ENCODE peak calls at places on chromosome 5, in ten cellular contexts. R is suprapubic skin, A is heart left ventricle, F is K562, K is tibial artery, U is body of pancreas, D is vagina, W is pancreas, G is spleen, S is neural progenitor cell. X is an unnamed sample. For H3K9me3, the result is how much of the 10 kb centered on the place peaks cover.

GRCh38 chr5:57441557-57441956 is 41.1 kb downstream of the ACTBL2 start:
- DNase-seq in S (no peak), W (no peak), K (no peak), F (peak), G (no peak), R (no peak), U (no peak), D (no peak), A (no peak), X (no peak)

GRCh38 chr5:169547508-169547907 is 36.1 kb upstream of the SPDL1 start:
- DNase-seq in K (peak), S (no peak), W (no peak), A (no peak), F (no peak), R (no peak), U (no peak), G (no peak), D (no peak), X (no peak)

GRCh38 chr5:168128556-168128955 is 162.9 kb upstream of the WWC1 start:
- DNase-seq in W (no peak), A (no peak), R (no peak), K (no peak), D (no peak), U (peak), F (no peak), G (no peak), S (no peak), X (no peak)

GRCh38 chr5:118703241-118703640 is 285.1 kb downstream of the DTWD2 start:
- DNase-seq in K (no peak), D (no peak), U (no peak), R (no peak), W (no peak), S (no peak), G (no peak), F (no peak), A (no peak), X (no peak)

GRCh38 chr5:113152053-113152452 is 175.5 kb downstream of the DCP2 start:
- DNase-seq in F (no peak), R (no peak), A (no peak), S (no peak), D (no peak), G (no peak), K (no peak), U (no peak), W (no peak), X (no peak)

GRCh38 chr5:95857185-95857945 is 34.8 kb upstream of the GLRX start:
- DNase-seq in A (peak), D (no peak), S (no peak), F (peak), W (peak), K (peak), G (no peak), U (peak), R (peak), X (peak)

GRCh38 chr5:157233515-157233914 is 32.4 kb upstream of the CYFIP2 start:
- DNase-seq in F (no peak), S (no peak), R (no peak), D (no peak), G (no peak), K (no peak), A (no peak), U (no peak), W (no peak), X (no peak)

GRCh38 chr5:23223846-23224245 is 283.6 kb upstream of the PRDM9 start:
- DNase-seq in W (no peak), F (no peak), U (no peak), S (no peak), D (no peak), A (no peak), R (no peak), K (no peak), G (no peak), X (no peak)

GRCh38 chr5:4124201-4124852 is 528.7 kb downstream of the IRX1 start:
- DNase-seq in U (no peak), K (no peak), G (no peak), F (no peak), D (no peak), S (no peak), A (no peak), W (no peak), R (no peak), X (no peak)

GRCh38 chr5:133240425-133241091 is 188.7 kb downstream of the HSPA4 start:
- DNase-seq in G (peak), W (no peak), F (peak), S (no peak), D (no peak), U (no peak), K (peak), R (no peak), A (peak), X (no peak)

GRCh38 chr5:2185646-2186471 is 303.1 kb upstream of the IRX4 start:
- DNase-seq in W (no peak), R (no peak), K (no peak), U (no peak), A (peak), F (no peak), S (no peak), G (peak), D (peak), X (no peak)

GRCh38 chr5:31854181-31854624 is 215.3 kb downstream of the PDZD2 start:
- DNase-seq in F (no peak), W (no peak), G (no peak), A (no peak), K (peak), D (no peak), R (no peak), S (peak), U (peak), X (peak)

GRCh38 chr5:31855527-31855862 is 216.6 kb downstream of the PDZD2 start:
- DNase-seq in R (no peak), F (no peak), W (no peak), D (no peak), A (no peak), G (no peak), U (no peak), S (no peak), K (no peak), X (no peak)

GRCh38 chr5:31854625-31855526 is 215.9 kb downstream of the PDZD2 start:
- DNase-seq in D (no peak), S (peak), F (no peak), A (peak), K (no peak), R (no peak), U (peak), W (peak), G (no peak), X (peak)

GRCh38 chr5:31851290-31851689 is 212.4 kb downstream of the PDZD2 start:
- DNase-seq in G (no peak), W (no peak), A (no peak), S (no peak), K (no peak), R (no peak), F (no peak), D (no peak), U (no peak), X (no peak)

GRCh38 chr5:31853398-31854135 is 214.6 kb downstream of the PDZD2 start:
- DNase-seq in U (no peak), R (no peak), G (no peak), W (no peak), K (no peak), S (peak), F (no peak), D (no peak), A (no peak), X (no peak)
- H3K27ac ChIP-seq in U (peak), R (peak), G (no peak), W (no peak), K (no peak), S (no peak), F (no peak), D (peak), A (peak), X (peak)

GRCh38 chr5:13508559-13508958 is 435.9 kb downstream of the DNAH5 start:
- DNase-seq in W (no peak), F (no peak), U (no peak), G (no peak), K (no peak), A (no peak), R (no peak), S (no peak), D (no peak), X (no peak)

GRCh38 chr5:13516195-13516594 is 428.3 kb downstream of the DNAH5 start:
- DNase-seq in F (no peak), K (no peak), S (no peak), U (no peak), R (no peak), D (no peak), G (no peak), A (no peak), W (no peak), X (no peak)

GRCh38 chr5:13511442-13511841 is 433.0 kb downstream of the DNAH5 start:
- DNase-seq in S (no peak), D (no peak), A (no peak), W (no peak), G (no peak), U (no peak), F (no peak), K (no peak), R (no peak), X (no peak)

GRCh38 chr5:13505326-13505725 is 439.2 kb downstream of the DNAH5 start:
- DNase-seq in F (no peak), K (no peak), A (no peak), G (no peak), R (no peak), U (no peak), D (no peak), W (no peak), S (no peak), X (no peak)

DNA sequence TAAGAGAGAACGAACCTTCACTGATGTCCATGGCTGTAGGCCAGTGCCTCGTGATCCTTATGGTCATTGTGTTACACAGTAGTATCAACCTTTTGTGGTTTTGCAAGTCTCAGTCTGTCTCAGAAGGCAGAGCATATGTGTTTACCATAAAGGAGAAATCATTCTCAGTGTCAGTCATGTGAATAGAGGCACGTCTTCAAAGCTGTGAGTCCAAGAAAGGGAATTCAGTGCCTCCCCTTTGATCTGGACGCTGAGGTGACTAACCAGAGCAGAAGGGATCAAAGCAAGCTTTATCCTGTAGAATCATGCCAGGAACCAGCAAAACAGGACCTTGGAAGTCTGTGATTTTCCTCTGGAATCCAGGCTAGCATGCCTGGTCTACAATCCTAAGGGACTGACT is 433.9 kb downstream of the DNAH5 start:
- DNase-seq in D (no peak), F (no peak), A (no peak), R (no peak), G (no peak), S (no peak), U (no peak), K (no peak), W (no peak), X (no peak)
- H3K9me3 ChIP-seq in D (under half), F (under half), A (under half), R (under half), G (under half), S (under half), U (under half), K (under half), W (under half), X (under half)

GRCh38 chr5:141889282-141889871 is 11.2 kb upstream of the PCDH1 start:
- DNase-seq in G (no peak), F (peak), W (no peak), S (no peak), A (no peak), K (no peak), U (no peak), R (no peak), D (no peak), X (no peak)
- TF ChIP-seq CTCF in G (no peak), F (peak), W (no peak), S (peak), A (peak), K (no peak), U (no peak), R (no peak), D (no peak), X (peak)

DNA sequence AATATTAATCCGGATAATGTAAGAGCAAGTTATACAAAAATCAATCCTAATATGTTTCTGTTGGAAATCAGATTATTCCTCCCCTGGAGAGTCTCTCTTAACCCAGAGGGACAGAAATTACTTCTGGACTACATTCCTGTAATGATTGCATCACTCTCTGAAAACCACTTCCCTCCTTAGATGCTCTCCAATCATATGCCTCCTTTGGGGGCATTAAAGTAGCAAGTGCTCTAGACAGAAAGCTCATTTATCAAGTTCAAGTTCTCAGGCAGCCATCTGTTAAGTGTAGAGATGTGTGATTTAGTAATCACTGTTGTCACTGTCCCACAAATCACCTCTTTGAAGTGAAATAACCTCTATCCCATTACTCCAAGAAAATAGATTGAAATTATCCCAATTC is 247.1 kb downstream of the SLCO4C1 start:
- DNase-seq in K (no peak), D (no peak), A (no peak), U (no peak), G (no peak), W (no peak), S (no peak), R (no peak), F (no peak), X (no peak)
- H3K27ac ChIP-seq in K (no peak), D (no peak), A (no peak), U (no peak), G (no peak), W (no peak), S (no peak), R (no peak), F (no peak), X (no peak)

GRCh38 chr5:21067724-21068123 is 1079.7 kb upstream of the CDH18 start:
- DNase-seq in G (no peak), S (no peak), F (no peak), U (no peak), K (no peak), D (no peak), W (no peak), R (no peak), A (no peak), X (no peak)
- H3K9me3 ChIP-seq in G (under half), S (under half), F (under half), U (under half), K (under half), D (under half), W (under half), R (under half), A (under half), X (under half)

GRCh38 chr5:138653502-138653901 is 78.3 kb upstream of the HSPA9 start:
- DNase-seq in D (no peak), U (peak), S (no peak), G (no peak), A (no peak), R (no peak), K (no peak), F (no peak), W (no peak), X (no peak)
- TF ChIP-seq CTCF in D (no peak), U (no peak), S (peak), G (no peak), A (peak), R (no peak), K (no peak), F (no peak), W (no peak), X (peak)

GRCh38 chr5:179344301-179345178 is 721 bp downstream of the ADAMTS2 start:
- DNase-seq in G (peak), D (no peak), R (no peak), U (no peak), K (no peak), W (no peak), F (no peak), S (no peak), A (no peak), X (no peak)

GRCh38 chr5:179345179-179345428 is 157 bp downstream of the ADAMTS2 start:
- DNase-seq in A (no peak), U (no peak), K (no peak), F (no peak), S (no peak), D (no peak), R (no peak), W (no peak), G (no peak), X (no peak)

GRCh38 chr5:179343021-179343781 is 2.1 kb downstream of the ADAMTS2 start:
- DNase-seq in W (no peak), F (no peak), K (no peak), D (no peak), S (peak), G (peak), U (no peak), A (no peak), R (no peak), X (no peak)

GRCh38 chr5:179342577-179342976 is 2.7 kb downstream of the ADAMTS2 start:
- DNase-seq in F (no peak), K (no peak), G (peak), S (peak), A (no peak), U (no peak), W (no peak), D (no peak), R (no peak), X (no peak)

GRCh38 chr5:179343902-179344300 is 1.4 kb downstream of the ADAMTS2 start:
- DNase-seq in D (no peak), K (no peak), W (no peak), A (no peak), S (peak), R (no peak), F (no peak), G (peak), U (peak), X (no peak)
- H3K27ac ChIP-seq in D (peak), K (peak), W (no peak), A (no peak), S (no peak), R (no peak), F (no peak), G (peak), U (no peak), X (no peak)

X was measured in left ventricle myocardium inferior.